ENCODE peak calls at places on chromosome 16, in four cellular contexts. One of them, this sample, is unnamed.

GRCh38 chr16:30660424-30661251 is 2.4 kb downstream of the FBRS start:
- DNase-seq in progenitor cell of endocrine pancreas: no peak
- DNase-seq in astrocyte of the spinal cord: peak
- DNase-seq in CD4-positive, alpha-beta T cell: peak
- DNase-seq in this sample: no peak

GRCh38 chr16:66618588-66618987 is 14.1 kb downstream of the CMTM3 start:
- DNase-seq in progenitor cell of endocrine pancreas: no peak
- DNase-seq in astrocyte of the spinal cord: peak
- DNase-seq in CD4-positive, alpha-beta T cell: no peak
- DNase-seq in this sample: no peak

GRCh38 chr16:7101054-7101453 is 231.6 kb upstream of the RBFOX1 start:
- DNase-seq in progenitor cell of endocrine pancreas: no peak
- DNase-seq in astrocyte of the spinal cord: no peak
- DNase-seq in CD4-positive, alpha-beta T cell: no peak
- DNase-seq in this sample: no peak

GRCh38 chr16:31081428-31082351 is 7.1 kb downstream of the PRSS53 start:
- DNase-seq in progenitor cell of endocrine pancreas: no peak
- DNase-seq in astrocyte of the spinal cord: no peak
- DNase-seq in CD4-positive, alpha-beta T cell: no peak
- DNase-seq in this sample: no peak

GRCh38 chr16:15034266-15035162 is 21.4 kb downstream of the NTAN1 start:
- DNase-seq in progenitor cell of endocrine pancreas: no peak
- DNase-seq in astrocyte of the spinal cord: no peak
- DNase-seq in CD4-positive, alpha-beta T cell: no peak
- DNase-seq in this sample: no peak

GRCh38 chr16:10332301-10332700 is 53.6 kb upstream of the ATF7IP2 start:
- DNase-seq in progenitor cell of endocrine pancreas: peak
- DNase-seq in astrocyte of the spinal cord: no peak
- DNase-seq in CD4-positive, alpha-beta T cell: no peak
- DNase-seq in this sample: no peak

GRCh38 chr16:70582280-70582978 is 58.8 kb downstream of the SF3B3 start:
- DNase-seq in progenitor cell of endocrine pancreas: no peak
- DNase-seq in astrocyte of the spinal cord: no peak
- DNase-seq in CD4-positive, alpha-beta T cell: no peak
- DNase-seq in this sample: no peak

GRCh38 chr16:48511071-48511540 is 98.9 kb downstream of the N4BP1 start:
- DNase-seq in progenitor cell of endocrine pancreas: no peak
- DNase-seq in astrocyte of the spinal cord: no peak
- DNase-seq in CD4-positive, alpha-beta T cell: no peak
- DNase-seq in this sample: no peak

GRCh38 chr16:68592466-68593337 is 52.4 kb upstream of the CDH3 start:
- DNase-seq in progenitor cell of endocrine pancreas: no peak
- DNase-seq in astrocyte of the spinal cord: no peak
- DNase-seq in CD4-positive, alpha-beta T cell: no peak
- DNase-seq in this sample: no peak

GRCh38 chr16:86663691-86664517 is 85.6 kb downstream of the FOXL1 start:
- DNase-seq in progenitor cell of endocrine pancreas: no peak
- DNase-seq in astrocyte of the spinal cord: peak
- DNase-seq in CD4-positive, alpha-beta T cell: no peak
- DNase-seq in this sample: no peak

GRCh38 chr16:15932939-15933338 is 16.5 kb upstream of the ABCC1 start:
- DNase-seq in progenitor cell of endocrine pancreas: no peak
- DNase-seq in astrocyte of the spinal cord: no peak
- DNase-seq in CD4-positive, alpha-beta T cell: no peak
- DNase-seq in this sample: no peak

GRCh38 chr16:85667841-85668413 is 20.8 kb downstream of the GINS2 start:
- DNase-seq in progenitor cell of endocrine pancreas: no peak
- DNase-seq in astrocyte of the spinal cord: no peak
- DNase-seq in CD4-positive, alpha-beta T cell: no peak
- DNase-seq in this sample: no peak

GRCh38 chr16:67022531-67023214 is 6.3 kb upstream of the CBFB start:
- DNase-seq in progenitor cell of endocrine pancreas: no peak
- DNase-seq in astrocyte of the spinal cord: peak
- DNase-seq in CD4-positive, alpha-beta T cell: no peak
- DNase-seq in this sample: no peak

GRCh38 chr16:8675183-8676159 is 1.1 kb downstream of the ABAT start:
- DNase-seq in progenitor cell of endocrine pancreas: no peak
- DNase-seq in astrocyte of the spinal cord: no peak
- DNase-seq in CD4-positive, alpha-beta T cell: peak
- DNase-seq in this sample: peak

GRCh38 chr16:29674188-29674587 is 4.8 kb upstream of the QPRT start:
- DNase-seq in progenitor cell of endocrine pancreas: no peak
- DNase-seq in astrocyte of the spinal cord: peak
- DNase-seq in CD4-positive, alpha-beta T cell: no peak
- DNase-seq in this sample: no peak

GRCh38 chr16:23182675-23183485 is at the start of gene SCNN1G:
- DNase-seq in progenitor cell of endocrine pancreas: peak
- DNase-seq in astrocyte of the spinal cord: no peak
- DNase-seq in CD4-positive, alpha-beta T cell: no peak
- DNase-seq in this sample: no peak

GRCh38 chr16:87369796-87370719 is 13.5 kb downstream of the FBXO31 start:
- DNase-seq in progenitor cell of endocrine pancreas: no peak
- DNase-seq in astrocyte of the spinal cord: no peak
- DNase-seq in CD4-positive, alpha-beta T cell: no peak
- DNase-seq in this sample: no peak

GRCh38 chr16:53995378-53995777 is 291.2 kb downstream of the IRX3 start:
- DNase-seq in progenitor cell of endocrine pancreas: no peak
- DNase-seq in astrocyte of the spinal cord: no peak
- DNase-seq in CD4-positive, alpha-beta T cell: no peak
- DNase-seq in this sample: no peak

GRCh38 chr16:89490386-89491237 is at the start of gene ANKRD11:
- DNase-seq in progenitor cell of endocrine pancreas: peak
- DNase-seq in astrocyte of the spinal cord: peak
- DNase-seq in CD4-positive, alpha-beta T cell: peak
- DNase-seq in this sample: peak
- TF ChIP-seq CTCF in progenitor cell of endocrine pancreas: no peak
- TF ChIP-seq CTCF in astrocyte of the spinal cord: no peak
- TF ChIP-seq CTCF in CD4-positive, alpha-beta T cell: no peak
- TF ChIP-seq CTCF in this sample: no peak

GRCh38 chr16:84016477-84016876 is 26.1 kb downstream of the SLC38A8 start:
- DNase-seq in progenitor cell of endocrine pancreas: no peak
- DNase-seq in astrocyte of the spinal cord: no peak
- DNase-seq in CD4-positive, alpha-beta T cell: no peak
- DNase-seq in this sample: no peak

GRCh38 chr16:84013787-84014569 is 28.6 kb downstream of the SLC38A8 start:
- DNase-seq in progenitor cell of endocrine pancreas: peak
- DNase-seq in astrocyte of the spinal cord: peak
- DNase-seq in CD4-positive, alpha-beta T cell: peak
- DNase-seq in this sample: peak

GRCh38 chr16:84014570-84015327 is 27.8 kb downstream of the SLC38A8 start:
- DNase-seq in progenitor cell of endocrine pancreas: no peak
- DNase-seq in astrocyte of the spinal cord: no peak
- DNase-seq in CD4-positive, alpha-beta T cell: no peak
- DNase-seq in this sample: no peak

GRCh38 chr16:84018710-84019109 is 23.9 kb downstream of the SLC38A8 start:
- DNase-seq in progenitor cell of endocrine pancreas: no peak
- DNase-seq in astrocyte of the spinal cord: no peak
- DNase-seq in CD4-positive, alpha-beta T cell: no peak
- DNase-seq in this sample: no peak

DNA sequence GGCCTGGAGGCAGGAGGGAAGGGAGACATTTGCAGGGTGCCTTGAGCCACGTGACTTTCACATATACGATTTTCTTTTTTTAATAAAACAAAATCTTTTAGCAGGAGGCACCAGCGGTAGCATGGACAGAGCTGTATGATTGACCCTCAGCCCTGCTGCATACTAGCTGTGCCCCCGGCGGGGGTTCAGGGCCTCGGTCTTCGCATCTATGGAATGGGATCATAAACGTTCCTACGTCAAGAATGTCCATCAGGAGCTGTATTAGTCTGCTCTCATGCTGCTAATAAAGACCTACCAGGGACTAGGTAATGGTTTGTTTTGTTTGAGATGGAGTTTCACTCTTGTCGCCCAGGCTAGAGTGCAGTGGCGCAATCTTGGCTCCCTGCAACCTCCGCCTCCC is 27.2 kb downstream of the SLC38A8 start:
- DNase-seq in progenitor cell of endocrine pancreas: no peak
- DNase-seq in astrocyte of the spinal cord: no peak
- DNase-seq in CD4-positive, alpha-beta T cell: no peak
- DNase-seq in this sample: no peak
- TF ChIP-seq CTCF in progenitor cell of endocrine pancreas: no peak
- TF ChIP-seq CTCF in astrocyte of the spinal cord: no peak
- TF ChIP-seq CTCF in CD4-positive, alpha-beta T cell: no peak
- TF ChIP-seq CTCF in this sample: no peak

GRCh38 chr16:80100846-80101451 is 439.8 kb upstream of the DYNLRB2 start:
- DNase-seq in progenitor cell of endocrine pancreas: no peak
- DNase-seq in astrocyte of the spinal cord: peak
- DNase-seq in CD4-positive, alpha-beta T cell: no peak
- DNase-seq in this sample: no peak
- TF ChIP-seq CTCF in progenitor cell of endocrine pancreas: no peak
- TF ChIP-seq CTCF in astrocyte of the spinal cord: no peak
- TF ChIP-seq CTCF in CD4-positive, alpha-beta T cell: no peak
- TF ChIP-seq CTCF in this sample: no peak

GRCh38 chr16:57722651-57723050 is 12.9 kb upstream of the KATNB1 start:
- DNase-seq in progenitor cell of endocrine pancreas: no peak
- DNase-seq in astrocyte of the spinal cord: no peak
- DNase-seq in CD4-positive, alpha-beta T cell: no peak
- DNase-seq in this sample: no peak

GRCh38 chr16:57720142-57720575 is 15.4 kb upstream of the KATNB1 start:
- DNase-seq in progenitor cell of endocrine pancreas: peak
- DNase-seq in astrocyte of the spinal cord: peak
- DNase-seq in CD4-positive, alpha-beta T cell: no peak
- DNase-seq in this sample: no peak

GRCh38 chr16:57721356-57721755 is 14.2 kb upstream of the KATNB1 start:
- DNase-seq in progenitor cell of endocrine pancreas: no peak
- DNase-seq in astrocyte of the spinal cord: no peak
- DNase-seq in CD4-positive, alpha-beta T cell: no peak
- DNase-seq in this sample: no peak

GRCh38 chr16:57723170-57723569 is 12.4 kb upstream of the KATNB1 start:
- DNase-seq in progenitor cell of endocrine pancreas: no peak
- DNase-seq in astrocyte of the spinal cord: no peak
- DNase-seq in CD4-positive, alpha-beta T cell: no peak
- DNase-seq in this sample: no peak

DNA sequence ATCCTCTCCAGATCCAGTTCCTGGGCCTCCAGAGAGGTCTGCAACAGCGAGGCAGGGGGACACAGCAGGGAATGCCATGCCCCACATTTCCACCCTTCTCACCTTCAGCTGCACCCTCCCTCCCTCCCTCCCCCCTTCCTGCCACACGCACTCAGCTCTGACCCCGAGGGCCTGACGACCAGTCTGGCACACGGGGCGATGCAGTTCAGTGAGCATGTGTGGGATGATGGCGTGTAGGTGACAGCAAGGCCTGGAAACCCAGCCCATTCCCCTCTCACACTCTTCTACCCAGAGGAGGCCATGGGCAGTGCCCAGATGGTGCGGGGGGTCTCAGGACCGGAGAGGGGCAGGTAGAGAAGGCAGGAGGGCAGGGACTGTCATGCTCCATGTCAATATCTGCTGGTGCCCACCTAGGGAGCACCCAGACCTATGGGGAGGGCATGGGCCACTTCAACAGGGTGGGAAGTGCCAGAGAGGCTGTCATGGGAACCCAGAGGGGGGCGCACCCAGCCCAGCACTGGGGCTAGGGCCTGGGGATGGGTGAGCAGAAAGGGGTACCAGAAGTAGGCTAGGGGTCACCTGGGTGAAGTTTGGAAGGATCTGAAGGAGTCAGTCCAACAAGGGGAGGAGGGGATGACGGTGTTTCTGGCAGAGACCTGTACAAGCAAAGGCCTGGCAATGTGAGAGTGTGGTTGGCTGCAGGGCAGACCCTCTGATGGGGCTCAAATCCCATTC is 13.6 kb upstream of the KATNB1 start:
- DNase-seq in progenitor cell of endocrine pancreas: no peak
- DNase-seq in astrocyte of the spinal cord: no peak
- DNase-seq in CD4-positive, alpha-beta T cell: no peak
- DNase-seq in this sample: no peak
- TF ChIP-seq CTCF in progenitor cell of endocrine pancreas: no peak
- TF ChIP-seq CTCF in astrocyte of the spinal cord: no peak
- TF ChIP-seq CTCF in CD4-positive, alpha-beta T cell: no peak
- TF ChIP-seq CTCF in this sample: no peak

GRCh38 chr16:46688101-46688656 is 799 bp downstream of the VPS35 start:
- DNase-seq in progenitor cell of endocrine pancreas: no peak
- DNase-seq in astrocyte of the spinal cord: peak
- DNase-seq in CD4-positive, alpha-beta T cell: no peak
- DNase-seq in this sample: no peak

GRCh38 chr16:46690281-46691178 is 1.1 kb downstream of the ORC6 start:
- DNase-seq in progenitor cell of endocrine pancreas: no peak
- DNase-seq in astrocyte of the spinal cord: peak
- DNase-seq in CD4-positive, alpha-beta T cell: no peak
- DNase-seq in this sample: no peak

GRCh38 chr16:46687486-46687885 is 1.5 kb downstream of the VPS35 start:
- DNase-seq in progenitor cell of endocrine pancreas: no peak
- DNase-seq in astrocyte of the spinal cord: no peak
- DNase-seq in CD4-positive, alpha-beta T cell: no peak
- DNase-seq in this sample: no peak

GRCh38 chr16:46689492-46690280 is at the start of gene ORC6:
- DNase-seq in progenitor cell of endocrine pancreas: peak
- DNase-seq in astrocyte of the spinal cord: peak
- DNase-seq in CD4-positive, alpha-beta T cell: peak
- DNase-seq in this sample: peak

GRCh38 chr16:46688657-46689491 is at the start of gene VPS35:
- DNase-seq in progenitor cell of endocrine pancreas: peak
- DNase-seq in astrocyte of the spinal cord: peak
- DNase-seq in CD4-positive, alpha-beta T cell: peak
- DNase-seq in this sample: peak
- TF ChIP-seq CTCF in progenitor cell of endocrine pancreas: no peak
- TF ChIP-seq CTCF in astrocyte of the spinal cord: no peak
- TF ChIP-seq CTCF in CD4-positive, alpha-beta T cell: no peak
- TF ChIP-seq CTCF in this sample: no peak

GRCh38 chr16:20075243-20075642 is 1.6 kb upstream of the GPR139 start:
- DNase-seq in progenitor cell of endocrine pancreas: no peak
- DNase-seq in astrocyte of the spinal cord: no peak
- DNase-seq in CD4-positive, alpha-beta T cell: no peak
- DNase-seq in this sample: no peak
- TF ChIP-seq CTCF in progenitor cell of endocrine pancreas: no peak
- TF ChIP-seq CTCF in astrocyte of the spinal cord: no peak
- TF ChIP-seq CTCF in CD4-positive, alpha-beta T cell: no peak
- TF ChIP-seq CTCF in this sample: no peak

DNA sequence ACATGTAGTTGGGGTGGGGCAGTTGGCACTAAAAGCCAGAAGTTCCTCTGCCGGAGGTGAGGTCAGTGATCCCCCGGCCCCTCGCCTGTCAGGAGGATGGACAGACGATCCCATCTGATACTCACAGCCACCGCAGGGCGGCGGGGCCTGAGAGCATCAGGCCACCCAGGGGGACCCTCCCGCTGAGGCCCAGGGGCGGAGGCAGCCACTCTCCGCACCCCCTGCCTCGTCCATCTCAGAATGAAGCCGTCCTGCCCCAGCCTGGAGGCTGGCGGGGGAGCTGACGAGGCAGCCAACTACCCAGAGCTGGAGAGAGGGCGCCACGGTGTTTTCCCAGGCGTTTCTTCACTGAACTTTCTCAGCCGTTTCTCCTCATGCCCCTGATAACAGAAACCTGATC is 22.6 kb downstream of the TPSD1 start:
- DNase-seq in progenitor cell of endocrine pancreas: no peak
- DNase-seq in astrocyte of the spinal cord: no peak
- DNase-seq in CD4-positive, alpha-beta T cell: no peak
- DNase-seq in this sample: no peak
- TF ChIP-seq CTCF in progenitor cell of endocrine pancreas: peak
- TF ChIP-seq CTCF in astrocyte of the spinal cord: no peak
- TF ChIP-seq CTCF in CD4-positive, alpha-beta T cell: no peak
- TF ChIP-seq CTCF in this sample: no peak